ENCODE peak calls at places on chromosomes 2 and 18, in ten cellular contexts. U, Q, J, S, Y, N, O, H, L and M are unnamed samples.

GRCh38 chr18:8984131-8984670 is 118.3 kb upstream of the NDUFV2 start:
- DNase-seq in S (peak), H (no peak), U (no peak), L (no peak), O (peak), N (no peak), Q (no peak), J (peak), Y (no peak), M (no peak)

GRCh38 chr2:170848587-170848986 is 31.9 kb downstream of the GAD1 start:
- DNase-seq in N (no peak), Y (no peak), S (peak), Q (no peak), H (no peak), U (no peak), L (no peak), O (no peak), J (no peak), M (no peak)

GRCh38 chr2:28137221-28137620 is 246.7 kb downstream of the BABAM2 start:
- DNase-seq in O (peak), S (peak), J (no peak), N (no peak), U (no peak), Y (no peak), H (no peak), L (no peak), Q (peak), M (no peak)

GRCh38 chr2:16400127-16400623 is 265.5 kb downstream of the CYRIA start:
- DNase-seq in U (no peak), S (no peak), H (no peak), O (no peak), J (no peak), N (no peak), Q (no peak), L (no peak), Y (no peak), M (no peak)

GRCh38 chr2:217960351-217960750 is 42.4 kb downstream of the TNS1 start:
- DNase-seq in Q (no peak), J (no peak), L (no peak), H (no peak), Y (no peak), N (peak), U (no peak), O (no peak), S (no peak), M (no peak)

GRCh38 chr2:42195559-42195958 is 26.4 kb downstream of the EML4 start:
- DNase-seq in U (no peak), Q (no peak), O (no peak), Y (no peak), S (peak), L (no peak), N (no peak), J (no peak), H (no peak), M (no peak)

GRCh38 chr2:2582998-2583545 is 252.0 kb upstream of the MYT1L start:
- DNase-seq in L (no peak), S (no peak), J (no peak), Q (no peak), H (no peak), N (peak), U (no peak), Y (no peak), O (no peak), M (no peak)

GRCh38 chr2:215839309-215839708 is 174.0 kb downstream of the MREG start:
- DNase-seq in Y (no peak), L (no peak), Q (no peak), O (no peak), N (peak), U (no peak), J (no peak), H (no peak), S (no peak), M (no peak)

GRCh38 chr2:41963661-41964525 is 83.9 kb upstream of the PKDCC start:
- DNase-seq in O (no peak), J (no peak), U (no peak), Q (peak), S (no peak), Y (no peak), H (no peak), L (no peak), N (no peak), M (no peak)

GRCh38 chr2:11344342-11344955 is at the start of gene ROCK2:
- DNase-seq in U (no peak), S (peak), O (peak), Q (peak), H (peak), J (peak), L (peak), N (peak), Y (peak), M (peak)